ENCODE peak calls at places on chromosomes 5 and 9, in nine cellular contexts. B is pancreas, D is progenitor cell of endocrine pancreas, Y is AG09309, E is RWPE1, C is upper lobe of left lung, J is fibroblast of lung, L is uterus, R is fibroblast of mammary gland. Q is an unnamed sample.

GRCh38 chr9:134518004-134518606 is 123.5 kb upstream of the COL5A1 start:
- DNase-seq in R (peak), Y (no peak), C (peak), L (no peak), E (no peak), B (peak), D (no peak), J (no peak), Q (no peak)

GRCh38 chr5:148229840-148230239 is 8.5 kb upstream of the MARCOL start:
- DNase-seq in C (no peak), J (no peak), E (no peak), B (no peak), Y (no peak), R (no peak), D (no peak), L (no peak), Q (no peak)

GRCh38 chr5:143105216-143105905 is 298.1 kb downstream of the NR3C1 start:
- DNase-seq in D (no peak), B (no peak), R (no peak), J (no peak), L (no peak), E (no peak), C (no peak), Y (no peak), Q (no peak)

GRCh38 chr5:100755435-100755834 is 147.6 kb downstream of the ST8SIA4 start:
- DNase-seq in E (no peak), C (no peak), J (no peak), L (no peak), Y (no peak), D (no peak), R (peak), B (no peak), Q (no peak)

GRCh38 chr9:114035221-114035844 is 42.8 kb downstream of the AMBP start:
- DNase-seq in D (no peak), B (no peak), L (no peak), C (peak), J (no peak), Y (no peak), E (no peak), R (no peak), Q (no peak)

GRCh38 chr5:174832811-174833210 is 108.4 kb downstream of the MSX2 start:
- DNase-seq in C (no peak), E (no peak), L (no peak), R (no peak), D (no peak), J (no peak), Y (no peak), B (no peak), Q (no peak)

GRCh38 chr9:34501889-34502425 is 20.8 kb downstream of the ENHO start:
- DNase-seq in E (no peak), L (peak), Y (peak), R (peak), J (peak), B (no peak), C (no peak), D (no peak), Q (no peak)

GRCh38 chr9:20447291-20447690 is 175.0 kb downstream of the MLLT3 start:
- DNase-seq in Y (no peak), C (no peak), B (no peak), E (no peak), R (no peak), L (no peak), J (peak), D (no peak), Q (no peak)

GRCh38 chr9:135075234-135076142 is 12.0 kb upstream of the OLFM1 start:
- DNase-seq in E (peak), C (peak), B (no peak), Y (no peak), J (peak), D (no peak), L (peak), R (peak), Q (no peak)

GRCh38 chr9:79390077-79390673 is 181.6 kb upstream of the TLE4 start:
- DNase-seq in B (no peak), E (no peak), C (no peak), R (no peak), Y (peak), D (no peak), L (no peak), J (peak), Q (no peak)

GRCh38 chr5:60495644-60496520 is 204.1 kb downstream of the DEPDC1B start:
- DNase-seq in E (no peak), R (no peak), L (no peak), Y (no peak), B (no peak), C (no peak), D (no peak), J (peak), Q (no peak)

GRCh38 chr9:116000748-116001329 is 152.8 kb upstream of the PAPPA start:
- DNase-seq in Y (no peak), L (no peak), J (no peak), R (no peak), D (no peak), E (no peak), B (no peak), C (no peak), Q (no peak)

GRCh38 chr9:124602204-124602603 is 95.0 kb upstream of the NR5A1 start:
- DNase-seq in L (no peak), D (no peak), B (no peak), J (no peak), Y (no peak), E (peak), C (no peak), R (no peak), Q (no peak)

GRCh38 chr9:69186841-69187611 is 12.9 kb downstream of the TJP2 start:
- DNase-seq in B (no peak), Y (no peak), J (peak), E (peak), L (no peak), C (no peak), R (peak), D (no peak), Q (no peak)

GRCh38 chr5:124728331-124729307 is 17.8 kb downstream of the ZNF608 start:
- DNase-seq in D (no peak), J (peak), R (no peak), Y (no peak), B (no peak), C (no peak), L (no peak), E (no peak), Q (no peak)

GRCh38 chr5:124725622-124726258 is 20.7 kb downstream of the ZNF608 start:
- DNase-seq in B (no peak), C (no peak), R (no peak), E (no peak), D (no peak), Y (no peak), J (no peak), L (no peak), Q (no peak)

GRCh38 chr5:124726631-124727362 is 19.6 kb downstream of the ZNF608 start:
- DNase-seq in Y (no peak), C (no peak), E (no peak), J (no peak), B (no peak), R (no peak), D (no peak), L (no peak), Q (no peak)

GRCh38 chr5:124724357-124725039 is 21.9 kb downstream of the ZNF608 start:
- DNase-seq in J (no peak), L (no peak), D (no peak), C (no peak), B (no peak), Y (no peak), R (no peak), E (no peak), Q (no peak)

GRCh38 chr5:124725040-124725434 is 21.4 kb downstream of the ZNF608 start:
- DNase-seq in R (no peak), L (no peak), C (no peak), J (no peak), Y (no peak), E (no peak), B (no peak), D (no peak), Q (no peak)
- TF ChIP-seq CTCF in R (no peak), L (no peak), C (no peak), J (no peak), Y (no peak), E (no peak), B (no peak), D (peak), Q (peak)

GRCh38 chr9:130445268-130445983 is 665 bp downstream of the ASS1 start:
- DNase-seq in C (peak), R (peak), D (no peak), L (peak), J (no peak), B (peak), Y (no peak), E (peak), Q (no peak)
- TF ChIP-seq CTCF in C (peak), R (no peak), D (no peak), L (no peak), J (no peak), B (no peak), Y (no peak), E (peak), Q (peak)

GRCh38 chr5:127572930-127573329 is 55.5 kb downstream of the PRRC1 start:
- DNase-seq in B (no peak), C (no peak), Y (no peak), L (no peak), R (peak), J (no peak), D (no peak), E (no peak), Q (no peak)
- TF ChIP-seq CTCF in B (no peak), C (no peak), Y (peak), L (no peak), R (peak), J (peak), D (peak), E (no peak), Q (peak)

GRCh38 chr5:57448751-57449150 is 33.9 kb downstream of the ACTBL2 start:
- DNase-seq in Y (no peak), R (no peak), C (no peak), J (no peak), E (no peak), B (no peak), D (no peak), L (no peak), Q (no peak)

GRCh38 chr5:57447656-57448055 is 35.0 kb downstream of the ACTBL2 start:
- DNase-seq in C (no peak), Y (peak), D (no peak), R (peak), L (no peak), B (no peak), J (peak), E (no peak), Q (no peak)

GRCh38 chr5:57445715-57446037 is 36.9 kb downstream of the ACTBL2 start:
- DNase-seq in J (peak), E (no peak), B (no peak), R (peak), Y (no peak), C (no peak), D (no peak), L (no peak), Q (no peak)

GRCh38 chr5:57446966-57447365 is 35.6 kb downstream of the ACTBL2 start:
- DNase-seq in Y (no peak), R (no peak), J (no peak), L (no peak), D (no peak), E (no peak), C (no peak), B (no peak), Q (no peak)

GRCh38 chr5:57448287-57448686 is 34.3 kb downstream of the ACTBL2 start:
- DNase-seq in J (no peak), D (no peak), B (no peak), L (no peak), E (no peak), R (no peak), Y (no peak), C (no peak), Q (no peak)
- TF ChIP-seq CTCF in J (no peak), D (no peak), B (no peak), L (no peak), E (no peak), R (no peak), Y (no peak), C (no peak), Q (no peak)

Q was measured in chondrocyte.